ENCODE peak calls at places on chromosome 2, in seven cellular contexts. J is effector memory CD8-positive, alpha-beta T cell; R is stimulated activated CD8-positive, alpha-beta memory T cell treated with anti-CD3 and anti-CD28 coated beads, Interleukin-15, amount 100 ng/mL, for 24 hours; G is activated CD8-positive, alpha-beta T cell treated with anti-CD3 and anti-CD28 coated beads for 36 hours; V is heart right ventricle; K is globus pallidus; Q is uterus. Y is an unnamed sample.

GRCh38 chr2:21035974-21036707 is 7.7 kb downstream of the APOB start:
- DNase-seq in J (no peak), R (no peak), G (no peak), V (no peak), K (no peak), Q (no peak), Y (no peak)

GRCh38 chr2:96839288-96839874 is 4.4 kb downstream of the ANKRD23 start:
- DNase-seq in J (peak), R (peak), G (peak), V (no peak), K (no peak), Q (no peak), Y (peak)

GRCh38 chr2:103484906-103485305 is 723.1 kb downstream of the TMEM182 start:
- DNase-seq in J (no peak), R (no peak), G (no peak), V (no peak), K (peak), Q (no peak), Y (no peak)

GRCh38 chr2:11478899-11479605 is 13.1 kb upstream of the E2F6 start:
- DNase-seq in J (no peak), R (no peak), G (no peak), V (no peak), K (no peak), Q (no peak), Y (no peak)

GRCh38 chr2:204691911-204692510 is 146.7 kb downstream of the PARD3B start:
- DNase-seq in J (no peak), R (no peak), G (peak), V (peak), K (peak), Q (peak), Y (peak)

GRCh38 chr2:157830696-157831570 is 45.2 kb downstream of the ACVR1 start:
- DNase-seq in J (no peak), R (no peak), G (no peak), V (no peak), K (no peak), Q (peak), Y (no peak)

GRCh38 chr2:29544917-29545316 is 376.5 kb downstream of the ALK start:
- DNase-seq in J (no peak), R (no peak), G (no peak), V (no peak), K (no peak), Q (no peak), Y (no peak)

GRCh38 chr2:4898706-4899105 is 793.5 kb upstream of the SOX11 start:
- DNase-seq in J (no peak), R (no peak), G (no peak), V (no peak), K (no peak), Q (no peak), Y (no peak)

GRCh38 chr2:237895544-237896506 is 36.4 kb downstream of the RAMP1 start:
- DNase-seq in J (no peak), R (no peak), G (no peak), V (peak), K (peak), Q (no peak), Y (peak)

GRCh38 chr2:172333626-172334330 is 93.6 kb upstream of the ITGA6 start:
- DNase-seq in J (no peak), R (no peak), G (no peak), V (no peak), K (no peak), Q (no peak), Y (no peak)